ENCODE peak calls at places on chromosome 19, in six cellular contexts. R, M, P, K, L and D are unnamed samples.

GRCh38 chr19:52901842-52902241 is 4.4 kb upstream of the ZNF320 start:
- DNase-seq in K (no peak), R (no peak), L (no peak), M (no peak), P (no peak), D (no peak)

GRCh38 chr19:51439021-51439465 is 19.2 kb downstream of the SIGLEC8 start:
- DNase-seq in L (peak; percentile 2), M (no peak), K (no peak), R (no peak), P (no peak), D (no peak)

GRCh38 chr19:31351212-31352193 is 2.3 kb upstream of the TSHZ3 start:
- DNase-seq in R (no peak), K (no peak), L (peak; percentile 73), M (no peak), P (no peak), D (no peak)

GRCh38 chr19:38803543-38803942 is 9.2 kb downstream of the LGALS4 start:
- DNase-seq in K (no peak), P (no peak), L (no peak), M (no peak), R (no peak), D (no peak)

GRCh38 chr19:5432687-5433086 is 22.5 kb upstream of the ZNRF4 start:
- DNase-seq in K (no peak), P (no peak), R (no peak), L (no peak), M (no peak), D (no peak)

GRCh38 chr19:45767881-45768643 is 990 bp downstream of the SIX5 start:
- DNase-seq in R (peak; percentile 84), K (peak; percentile 81), P (peak; percentile 67), L (peak; percentile 69), M (peak; percentile 77), D (no peak)

GRCh38 chr19:40692212-40692551 is 1.7 kb upstream of the NUMBL start:
- DNase-seq in R (no peak), P (no peak), K (no peak), M (no peak), L (no peak), D (no peak)

GRCh38 chr19:11421607-11422098 is 2.5 kb upstream of the RGL3 start:
- DNase-seq in R (peak; percentile 66), K (peak; percentile 71), L (no peak), M (no peak), P (peak; percentile 76), D (no peak)

GRCh38 chr19:45569619-45570421 is 14.8 kb downstream of the OPA3 start:
- DNase-seq in R (peak; percentile 82), P (peak; percentile 80), K (peak; percentile 67), L (peak; percentile 38), M (peak; percentile 31), D (no peak)

GRCh38 chr19:7223429-7223828 is 70.8 kb downstream of the INSR start:
- DNase-seq in M (no peak), P (no peak), K (no peak), R (no peak), L (no peak), D (no peak)

GRCh38 chr19:51572908-51573307 is 1.8 kb downstream of the ZNF175 start:
- DNase-seq in P (no peak), K (no peak), R (no peak), M (no peak), L (peak; percentile 27), D (no peak)

GRCh38 chr19:11152318-11153062 is 3.1 kb downstream of the SPC24 start:
- DNase-seq in K (no peak), R (peak; percentile 90), L (peak; percentile 92), M (no peak), P (peak; percentile 73), D (no peak)

GRCh38 chr19:21910318-21910717 is 74.3 kb upstream of the ZNF43 start:
- DNase-seq in L (no peak), P (no peak), R (no peak), K (no peak), M (no peak), D (no peak)

GRCh38 chr19:6654347-6655310 is 15.3 kb downstream of the TNFSF14 start:
- DNase-seq in P (no peak), K (no peak), R (no peak), M (peak; percentile 49), L (no peak), D (no peak)

DNA sequence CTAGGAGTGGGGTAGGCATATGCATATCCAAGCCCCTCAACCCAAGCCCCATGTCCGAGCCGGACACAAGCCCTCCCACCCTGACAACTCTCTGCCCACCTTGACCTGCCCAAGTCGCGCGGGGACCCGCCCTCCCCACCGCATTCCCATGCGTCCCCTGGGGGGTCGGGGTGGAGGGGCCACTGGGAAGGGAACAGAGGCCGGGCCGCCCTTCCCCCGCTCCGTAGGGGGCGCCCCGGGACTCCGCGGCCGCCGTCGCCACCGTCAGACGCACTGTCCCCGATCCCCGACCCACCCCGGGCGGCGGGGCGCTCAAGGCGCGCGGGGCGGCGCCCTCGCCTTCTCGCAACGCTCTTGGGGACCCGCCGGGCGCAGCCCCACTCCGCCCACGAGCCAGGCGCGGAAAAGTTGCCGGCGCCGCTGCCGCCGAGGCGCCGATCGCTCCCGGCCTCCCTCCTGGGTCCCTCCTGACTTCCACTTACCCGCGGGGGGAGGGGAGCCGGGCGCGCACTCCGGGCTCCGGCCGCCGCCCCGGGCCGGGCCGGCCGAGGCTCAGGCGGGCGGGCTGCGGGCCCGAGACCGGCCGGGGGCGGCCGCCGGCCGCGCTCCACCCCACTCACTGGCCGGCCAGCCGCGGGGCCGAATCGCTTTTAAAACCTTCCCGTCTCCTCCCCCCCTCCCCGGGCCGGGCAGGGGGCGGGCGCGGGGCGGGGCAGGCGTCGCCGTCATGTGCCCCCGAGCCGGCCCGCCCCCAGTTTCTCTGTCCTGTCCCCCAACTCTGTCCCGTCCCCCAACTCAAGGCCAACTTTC is 34.4 kb upstream of the NANOS3 start:
- DNase-seq in P (peak; percentile 85), M (peak; percentile 79), R (peak; percentile 84), L (peak; percentile 72), K (peak; percentile 91), D (peak; percentile 93)
- TF ChIP-seq CTCF in P (no peak), M (peak; percentile 29), R (no peak), L (no peak), K (peak; percentile 17), D (peak; percentile 50)

GRCh38 chr19:48988860-48989259 is 4.2 kb downstream of the GYS1 start:
- DNase-seq in L (no peak), P (no peak), M (no peak), R (no peak), K (no peak), D (no peak)

GRCh38 chr19:48986211-48986610 is 6.9 kb downstream of the GYS1 start:
- DNase-seq in R (no peak), P (no peak), L (no peak), M (no peak), K (no peak), D (no peak)

GRCh38 chr19:48985711-48986110 is 7.4 kb downstream of the GYS1 start:
- DNase-seq in K (no peak), L (no peak), M (no peak), P (no peak), R (no peak), D (no peak)

GRCh38 chr19:48988286-48988685 is 4.8 kb downstream of the GYS1 start:
- DNase-seq in P (no peak), L (no peak), M (no peak), K (no peak), R (no peak), D (no peak)

DNA sequence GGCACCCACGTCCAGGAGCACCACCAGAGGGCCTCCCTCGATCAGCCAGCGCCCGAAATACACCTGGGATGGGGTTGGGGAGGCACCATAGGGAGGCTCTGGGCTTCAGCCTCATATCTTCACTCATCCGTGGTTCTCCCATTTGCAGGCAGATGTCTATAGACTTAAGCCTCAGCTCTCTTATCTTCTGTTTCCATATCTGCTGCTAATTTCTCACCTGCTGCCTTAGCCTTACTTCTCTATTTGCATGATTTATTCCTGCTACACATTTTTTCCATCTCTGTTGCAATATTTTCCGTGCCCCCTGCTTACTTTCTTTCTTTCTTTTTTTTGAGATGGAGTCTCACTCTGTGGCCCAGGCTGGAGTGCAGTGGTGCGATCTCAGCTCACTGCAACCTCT is 5.8 kb downstream of the GYS1 start:
- DNase-seq in P (no peak), L (no peak), R (no peak), M (no peak), K (no peak), D (no peak)
- TF ChIP-seq CTCF in P (no peak), L (no peak), R (no peak), M (no peak), K (no peak), D (no peak)

DNA sequence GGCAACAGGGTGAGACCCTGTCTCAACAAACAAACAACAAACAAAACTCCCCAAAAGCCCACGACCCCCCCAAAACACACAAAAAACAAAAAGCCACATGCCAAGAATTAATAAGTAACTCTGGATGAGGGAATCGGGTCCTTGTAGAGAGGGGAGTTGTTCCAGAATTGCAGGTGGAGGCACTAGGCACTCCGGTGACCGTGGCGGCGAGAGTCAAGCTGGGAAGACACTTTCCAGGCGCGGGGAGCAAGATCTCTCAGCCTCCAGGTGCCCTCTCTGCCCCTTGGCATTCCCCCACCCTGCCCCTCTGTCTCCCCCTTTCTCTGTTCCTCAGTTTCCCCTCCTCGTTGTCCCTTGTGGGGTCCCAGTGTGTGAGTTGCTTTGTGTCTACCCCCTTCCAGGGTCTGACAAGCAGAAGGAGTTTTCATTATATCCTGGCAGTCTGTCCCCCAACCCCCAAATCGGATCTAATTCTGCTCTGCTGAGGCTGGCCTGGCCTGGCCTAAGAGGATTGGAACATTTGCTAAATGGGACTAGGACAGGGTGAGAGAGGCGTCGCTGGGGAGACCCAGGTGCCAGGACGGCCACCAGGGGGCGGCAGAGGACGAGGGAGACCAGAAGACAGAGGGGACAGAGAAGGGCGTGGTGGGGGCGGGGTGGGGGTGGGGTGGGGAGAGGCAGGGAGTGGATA is 8.3 kb upstream of the CRX start:
- DNase-seq in L (peak; percentile 41), R (peak; percentile 80), P (peak; percentile 86), K (peak; percentile 79), M (peak; percentile 56), D (no peak)
- TF ChIP-seq CTCF in L (peak; percentile 60), R (no peak), P (peak; percentile 42), K (peak; percentile 57), M (peak; percentile 69), D (peak; percentile 79)

DNA sequence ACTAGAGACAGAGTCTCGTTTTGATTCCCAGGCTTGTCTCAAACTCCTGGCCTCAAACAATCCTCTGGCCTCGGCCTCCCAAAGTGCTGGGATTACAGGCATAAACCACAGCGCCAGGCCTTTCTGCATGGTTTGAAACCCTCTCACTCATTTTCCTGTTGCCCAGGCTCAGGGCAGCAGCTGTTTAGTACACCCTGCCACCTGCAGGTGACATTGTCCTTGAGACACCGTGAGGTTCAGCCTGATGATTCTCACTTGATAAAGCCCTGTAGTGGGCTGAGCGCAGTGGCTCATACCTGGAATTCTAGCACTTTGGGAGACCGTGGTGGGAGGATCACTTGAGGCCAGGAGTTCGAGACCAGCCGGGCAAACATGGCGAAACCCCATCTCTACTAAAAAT is 12.5 kb downstream of the IL12RB1 start:
- DNase-seq in R (no peak), L (no peak), P (no peak), M (no peak), K (no peak), D (no peak)
- TF ChIP-seq CTCF in R (no peak), L (no peak), P (no peak), M (no peak), K (no peak), D (peak; percentile 18)

DNA sequence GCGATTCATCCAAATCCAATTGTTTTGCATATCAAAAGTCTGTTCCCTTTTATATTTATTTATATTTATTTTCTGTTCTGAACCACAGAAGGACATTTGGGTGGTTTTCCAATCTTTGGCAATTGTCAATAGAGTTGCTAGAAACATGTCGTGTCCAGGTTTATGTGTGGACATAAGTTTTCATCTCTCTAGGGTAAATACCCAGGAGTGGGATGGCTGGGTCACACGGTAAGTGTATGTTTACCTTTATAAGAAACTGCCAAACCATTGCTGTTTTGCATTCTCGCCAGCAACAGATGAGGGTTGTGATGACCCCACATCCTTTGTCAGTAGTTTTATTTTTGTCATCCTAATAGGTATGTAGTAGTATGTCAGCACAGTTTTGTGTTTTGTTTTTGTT is 12.5 kb downstream of the AP1M1 start:
- DNase-seq in R (no peak), L (no peak), P (no peak), M (no peak), K (no peak), D (no peak)
- TF ChIP-seq CTCF in R (no peak), L (no peak), P (no peak), M (no peak), K (no peak), D (no peak)